ENCODE peak calls at places on chromosomes 13 and 19, in eight cellular contexts. E is body of pancreas, L is HCT116, Y is transverse colon, H is gastrocnemius medialis, C is K562, Z is sigmoid colon, W is Peyer's patch. B is an unnamed sample.

GRCh38 chr13:112182831-112183543 is 116.0 kb downstream of the SOX1 start:
- DNase-seq in C (no peak), E (no peak), W (no peak), H (no peak), L (no peak), Y (no peak), Z (no peak), B (no peak)

GRCh38 chr19:6772028-6772865 is at the start of gene VAV1:
- DNase-seq in H (peak), L (no peak), Z (no peak), W (peak), E (no peak), Y (peak), C (peak), B (peak)

GRCh38 chr13:112053167-112053743 is 13.7 kb upstream of the SOX1 start:
- DNase-seq in Y (no peak), W (no peak), H (no peak), L (no peak), C (no peak), Z (no peak), E (no peak), B (no peak)

GRCh38 chr13:97478247-97478646 is 44.3 kb downstream of the RAP2A start:
- DNase-seq in H (no peak), E (no peak), C (no peak), Y (no peak), W (no peak), Z (no peak), L (no peak), B (no peak)

GRCh38 chr13:49584771-49585182 is 581 bp downstream of the RCBTB1 start:
- DNase-seq in H (no peak), C (no peak), Z (no peak), E (no peak), L (no peak), Y (no peak), W (no peak), B (no peak)

GRCh38 chr13:95676100-95676774 is 702 bp upstream of the DNAJC3 start:
- DNase-seq in Y (peak), H (peak), E (peak), C (peak), Z (no peak), W (no peak), L (peak), B (peak)

GRCh38 chr19:15995536-15995935 is 46.7 kb downstream of the OR10H4 start:
- DNase-seq in C (no peak), Y (no peak), L (no peak), Z (no peak), E (peak), H (no peak), W (no peak), B (no peak)

GRCh38 chr13:39347926-39348901 is 254.8 kb downstream of the LHFPL6 start:
- DNase-seq in L (no peak), W (no peak), C (no peak), H (no peak), Z (no peak), Y (no peak), E (no peak), B (no peak)

GRCh38 chr19:8575467-8575997 is 1.7 kb downstream of the MYO1F start:
- DNase-seq in Y (peak), Z (no peak), W (no peak), H (no peak), L (no peak), C (peak), E (no peak), B (no peak)

GRCh38 chr19:14139944-14140343 is 3.6 kb upstream of the ASF1B start:
- DNase-seq in C (no peak), L (no peak), W (no peak), Y (no peak), E (no peak), H (peak), Z (no peak), B (no peak)

GRCh38 chr13:111388851-111389500 is 68.5 kb downstream of the TEX29 start:
- DNase-seq in W (no peak), Y (no peak), L (no peak), E (no peak), H (no peak), C (no peak), Z (no peak), B (no peak)

GRCh38 chr13:79987323-79987722 is 353.6 kb downstream of the SPRY2 start:
- DNase-seq in C (no peak), H (no peak), Y (no peak), E (no peak), Z (no peak), W (no peak), L (no peak), B (no peak)

GRCh38 chr19:13621413-13621812 is 115.1 kb upstream of the CACNA1A start:
- DNase-seq in L (peak), W (no peak), Z (no peak), H (no peak), C (peak), E (no peak), Y (no peak), B (no peak)

GRCh38 chr13:37144661-37145060 is 39.2 kb upstream of the CSNK1A1L start:
- DNase-seq in H (no peak), W (no peak), E (no peak), C (no peak), L (no peak), Y (no peak), Z (no peak), B (no peak)

GRCh38 chr13:73366241-73366640 is 307.4 kb downstream of the KLF5 start:
- DNase-seq in Y (no peak), E (no peak), Z (no peak), C (no peak), L (no peak), H (no peak), W (no peak), B (no peak)

GRCh38 chr19:13132471-13133166 is 14.6 kb downstream of the NACC1 start:
- DNase-seq in L (no peak), Y (no peak), H (no peak), W (no peak), C (no peak), E (no peak), Z (no peak), B (no peak)

GRCh38 chr19:6264077-6264445 is 15.7 kb downstream of the MLLT1 start:
- DNase-seq in E (no peak), W (no peak), H (peak), Y (no peak), Z (no peak), L (no peak), C (no peak), B (no peak)

GRCh38 chr13:82341116-82341515 is 1541.2 kb downstream of the SLITRK1 start:
- DNase-seq in C (no peak), L (no peak), W (no peak), Z (no peak), H (no peak), Y (no peak), E (no peak), B (no peak)

GRCh38 chr19:1690570-1691307 is 38.3 kb upstream of the TCF3 start:
- DNase-seq in C (peak), Y (peak), W (peak), H (no peak), L (no peak), Z (no peak), E (peak), B (peak)

GRCh38 chr19:31338069-31338767 is 11.0 kb downstream of the TSHZ3 start:
- DNase-seq in Z (peak), W (no peak), H (no peak), E (peak), Y (peak), L (no peak), C (peak), B (peak)
- H3K27ac ChIP-seq in Z (peak), W (no peak), H (no peak), E (no peak), Y (peak), L (no peak), C (no peak), B (no peak)

DNA sequence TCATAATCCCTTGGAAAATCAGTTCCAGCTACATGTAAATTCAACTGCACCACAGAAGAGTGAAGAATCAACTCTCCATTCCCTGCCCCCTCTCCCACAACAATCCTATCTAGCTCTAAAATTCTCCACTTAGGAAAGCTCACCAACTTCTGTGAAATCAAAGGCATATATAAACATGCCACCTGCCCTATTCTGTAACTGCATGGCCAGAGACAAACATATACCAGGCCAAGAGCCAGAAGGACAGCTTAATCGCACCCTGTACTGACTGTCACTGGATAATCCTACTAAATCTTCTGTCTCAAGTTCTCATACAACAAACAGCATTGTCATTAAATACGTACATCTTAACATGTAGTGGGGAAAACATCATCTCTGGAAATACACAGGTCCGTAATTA is 58.2 kb upstream of the EEF1AKMT1 start:
- DNase-seq in L (no peak), Y (no peak), E (no peak), H (no peak), W (no peak), C (no peak), Z (no peak), B (no peak)
- TF ChIP-seq CTCF in L (no peak), Y (no peak), E (no peak), H (no peak), W (no peak), C (no peak), Z (no peak), B (no peak)

GRCh38 chr13:41456768-41457588 is at the start of gene RGCC:
- DNase-seq in L (peak), H (peak), Z (peak), E (peak), C (peak), Y (peak), W (peak), B (peak)
- TF ChIP-seq POLR2A in L (no peak), H (no peak), Z (no peak), E (peak), C (no peak), Y (peak), W (no peak), B (no peak)

GRCh38 chr19:10604460-10604980 is 17.4 kb upstream of the AP1M2 start:
- DNase-seq in H (no peak), L (no peak), W (no peak), C (peak), Z (no peak), Y (peak), E (peak), B (no peak)

GRCh38 chr19:10602330-10603083 is 15.4 kb upstream of the AP1M2 start:
- DNase-seq in E (peak), L (peak), C (peak), W (peak), H (peak), Z (peak), Y (peak), B (peak)

GRCh38 chr19:10601999-10602329 is 14.9 kb upstream of the AP1M2 start:
- DNase-seq in Z (no peak), H (no peak), L (no peak), W (no peak), Y (no peak), E (no peak), C (no peak), B (no peak)

GRCh38 chr19:10603873-10604459 is 16.9 kb upstream of the AP1M2 start:
- DNase-seq in H (no peak), W (no peak), Z (no peak), C (no peak), L (no peak), Y (peak), E (peak), B (no peak)

DNA sequence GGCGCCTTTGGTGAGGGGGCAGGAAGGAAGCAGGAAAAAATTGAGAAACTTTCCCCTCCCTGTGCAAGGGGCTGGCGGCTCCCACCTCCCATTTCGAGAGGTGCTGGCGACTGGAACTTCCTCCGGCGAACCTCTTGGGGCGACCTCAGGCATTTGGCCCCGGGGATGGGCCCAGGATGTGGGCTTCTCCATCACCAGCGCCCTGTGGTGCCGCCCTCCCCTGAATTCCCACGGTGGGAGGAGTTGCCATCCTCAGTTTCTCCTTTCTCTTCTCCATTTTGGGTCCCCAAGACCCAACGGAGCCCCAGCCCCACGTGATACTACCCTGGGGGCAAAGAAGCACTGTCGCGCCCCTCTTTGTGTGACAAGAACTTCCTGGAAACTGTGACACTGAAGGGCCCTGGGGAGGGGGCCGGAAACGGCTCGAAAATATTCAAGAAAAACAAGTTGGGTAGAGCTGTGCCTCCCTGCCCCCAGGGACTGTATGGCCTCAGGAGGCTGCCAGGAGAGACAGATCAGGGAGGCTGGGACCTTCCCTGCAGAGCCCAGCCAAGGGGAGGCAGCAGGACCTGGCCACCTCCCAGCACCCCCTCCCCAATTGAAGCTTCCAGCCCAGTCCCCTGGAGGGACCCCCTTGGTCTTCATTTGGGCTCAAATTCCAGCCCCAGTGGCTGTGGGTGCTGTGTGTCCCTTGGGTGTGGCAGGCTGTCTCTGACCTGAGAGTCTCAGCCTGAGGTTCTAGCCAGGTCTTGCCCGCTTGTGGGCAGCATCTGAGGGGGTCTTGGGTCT is 16.2 kb upstream of the AP1M2 start:
- DNase-seq in Y (peak), L (no peak), W (peak), H (no peak), Z (peak), C (peak), E (peak), B (no peak)
- H3K27ac ChIP-seq in Y (peak), L (no peak), W (peak), H (peak), Z (peak), C (peak), E (peak), B (peak)

B was measured in testis.